ENCODE peak calls at places on chromosomes 3 and 15, in four cellular contexts. W is K562, Y is SK-N-SH, P is HepG2. F is an unnamed sample.
A peak's percentile ranks its signal among the peaks of the same experiment; 100 is the strongest.

GRCh38 chr3:6262035-6262434 is 598.9 kb upstream of the GRM7 start:
- DNase-seq in W (no peak), Y (no peak), P (no peak), F (no peak)

GRCh38 chr3:160747437-160747836 is 8.6 kb upstream of the PPM1L start:
- DNase-seq in W (no peak), Y (no peak), P (no peak), F (no peak)

GRCh38 chr15:55703873-55704285 is 39.1 kb downstream of the PRTG start:
- DNase-seq in W (no peak), Y (no peak), P (no peak), F (peak; percentile 5)

GRCh38 chr3:88807471-88808090 is 299.8 kb upstream of the EPHA3 start:
- DNase-seq in W (no peak), Y (no peak), P (no peak), F (no peak)

GRCh38 chr3:31364711-31365110 is 168.0 kb upstream of the STT3B start:
- DNase-seq in W (no peak), Y (no peak), P (no peak), F (no peak)

GRCh38 chr15:98943609-98944111 is 63.9 kb downstream of the PGPEP1L start:
- DNase-seq in W (no peak), Y (no peak), P (no peak), F (no peak)

GRCh38 chr3:118980832-118981231 is 53.8 kb downstream of the IGSF11 start:
- DNase-seq in W (no peak), Y (no peak), P (no peak), F (no peak)

GRCh38 chr3:84573962-84574361 is 384.8 kb upstream of the CADM2 start:
- DNase-seq in W (no peak), Y (no peak), P (no peak), F (no peak)

GRCh38 chr3:123104550-123104949 is 37.7 kb downstream of the PDIA5 start:
- DNase-seq in W (no peak), Y (peak; percentile 63), P (no peak), F (no peak)

GRCh38 chr3:161096771-161097367 is 8.3 kb downstream of the B3GALNT1 start:
- DNase-seq in W (no peak), Y (peak; percentile 23), P (peak; percentile 38), F (no peak)

GRCh38 chr15:32834156-32834555 is 116.4 kb downstream of the GREM1 start:
- DNase-seq in W (no peak), Y (no peak), P (no peak), F (peak; percentile 39)

GRCh38 chr15:53539878-53540277 is 219.6 kb downstream of the WDR72 start:
- DNase-seq in W (no peak), Y (no peak), P (no peak), F (no peak)

GRCh38 chr3:129256270-129256669 is 6.9 kb downstream of the COPG1 start:
- DNase-seq in W (no peak), Y (no peak), P (no peak), F (no peak)

GRCh38 chr3:108017587-108017986 is 73.2 kb downstream of the CD47 start:
- DNase-seq in W (no peak), Y (no peak), P (no peak), F (no peak)

GRCh38 chr15:64566629-64567427 is 106.5 kb downstream of the ZNF609 start:
- DNase-seq in W (peak; percentile 27), Y (no peak), P (no peak), F (no peak)

GRCh38 chr3:155382396-155383042 is 89.0 kb upstream of the STRIT1 start:
- DNase-seq in W (peak; percentile 72), Y (peak; percentile 69), P (peak; percentile 53), F (no peak)

GRCh38 chr15:66573719-66574641 is 8.2 kb upstream of the LCTL start:
- DNase-seq in W (no peak), Y (no peak), P (no peak), F (no peak)

GRCh38 chr3:125052671-125053303 is 3.0 kb downstream of the HEG1 start:
- DNase-seq in W (no peak), Y (no peak), P (peak; percentile 77), F (no peak)

GRCh38 chr3:188349963-188350332 is 196.0 kb downstream of the LPP start:
- DNase-seq in W (no peak), Y (no peak), P (no peak), F (no peak)

GRCh38 chr15:52139599-52140462 is 27.3 kb upstream of the BCL2L10 start:
- DNase-seq in W (peak; percentile 76), Y (peak; percentile 74), P (peak; percentile 60), F (peak; percentile 39)

GRCh38 chr3:28840976-28841376 is 439.9 kb upstream of the RBMS3 start:
- DNase-seq in W (no peak), Y (no peak), P (no peak), F (peak; percentile 40)

GRCh38 chr3:50126287-50127211 is 28.6 kb upstream of the SEMA3F start:
- DNase-seq in W (no peak), Y (peak; percentile 58), P (peak; percentile 28), F (no peak)

GRCh38 chr15:47756872-47757271 is 39.6 kb downstream of the SEMA6D start:
- DNase-seq in W (no peak), Y (no peak), P (no peak), F (no peak)

GRCh38 chr15:48946088-48946839 is 17.5 kb downstream of the SHC4 start:
- DNase-seq in W (peak; percentile 39), Y (no peak), P (no peak), F (no peak)

DNA sequence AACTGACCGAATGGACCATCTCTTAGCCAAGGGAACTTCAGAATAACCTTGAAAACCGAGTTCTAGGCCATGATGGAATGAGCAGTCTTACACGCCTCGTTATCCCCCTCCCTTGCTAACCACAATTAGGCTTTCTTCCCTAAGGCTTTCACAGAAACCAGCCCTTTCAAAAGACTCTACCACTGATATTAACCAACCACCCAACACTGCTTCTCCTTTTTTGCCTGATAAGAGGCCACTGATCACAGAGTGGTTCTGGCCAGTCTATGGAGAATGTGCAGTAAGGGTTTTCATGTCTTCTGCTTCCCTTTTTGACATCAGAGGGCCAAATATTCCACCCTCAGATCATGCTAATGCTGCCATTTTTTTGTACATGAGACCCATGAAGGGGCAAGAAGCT is 59.3 kb downstream of the MCF2L2 start:
- DNase-seq in W (peak; percentile 36), Y (no peak), P (no peak), F (no peak)
- TF ChIP-seq SIN3A in W (no peak), Y (no peak), P (no peak), F (no peak)

DNA sequence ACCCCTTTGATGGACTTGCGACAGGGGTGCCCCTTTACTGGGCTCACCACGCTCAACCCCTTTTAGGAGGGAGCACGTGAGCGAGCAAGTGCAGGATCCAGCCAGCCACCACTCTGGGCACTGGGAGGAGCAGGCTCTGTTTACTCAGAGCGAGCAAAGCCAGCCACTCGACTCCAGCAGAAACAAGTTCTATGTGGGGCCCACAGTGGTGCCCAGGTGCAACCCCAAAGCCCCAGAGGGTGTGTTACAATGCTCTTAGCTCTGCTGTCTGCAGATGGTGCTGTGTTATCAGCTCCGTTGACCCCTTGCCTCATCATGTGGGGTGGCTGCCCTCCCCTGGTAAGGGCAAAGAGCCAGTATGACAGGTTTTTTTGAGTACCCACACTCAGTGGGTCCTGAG is 120.3 kb upstream of the SUCLG2 start:
- DNase-seq in W (no peak), Y (no peak), P (no peak), F (no peak)
- TF ChIP-seq NFIC in W (no peak), Y (no peak), P (no peak), F (no peak)

GRCh38 chr15:73727330-73728018 is 25.7 kb downstream of the INSYN1 start:
- DNase-seq in W (no peak), Y (no peak), P (no peak), F (no peak)
- TF ChIP-seq SIN3A in W (no peak), Y (no peak), P (no peak), F (no peak)

DNA sequence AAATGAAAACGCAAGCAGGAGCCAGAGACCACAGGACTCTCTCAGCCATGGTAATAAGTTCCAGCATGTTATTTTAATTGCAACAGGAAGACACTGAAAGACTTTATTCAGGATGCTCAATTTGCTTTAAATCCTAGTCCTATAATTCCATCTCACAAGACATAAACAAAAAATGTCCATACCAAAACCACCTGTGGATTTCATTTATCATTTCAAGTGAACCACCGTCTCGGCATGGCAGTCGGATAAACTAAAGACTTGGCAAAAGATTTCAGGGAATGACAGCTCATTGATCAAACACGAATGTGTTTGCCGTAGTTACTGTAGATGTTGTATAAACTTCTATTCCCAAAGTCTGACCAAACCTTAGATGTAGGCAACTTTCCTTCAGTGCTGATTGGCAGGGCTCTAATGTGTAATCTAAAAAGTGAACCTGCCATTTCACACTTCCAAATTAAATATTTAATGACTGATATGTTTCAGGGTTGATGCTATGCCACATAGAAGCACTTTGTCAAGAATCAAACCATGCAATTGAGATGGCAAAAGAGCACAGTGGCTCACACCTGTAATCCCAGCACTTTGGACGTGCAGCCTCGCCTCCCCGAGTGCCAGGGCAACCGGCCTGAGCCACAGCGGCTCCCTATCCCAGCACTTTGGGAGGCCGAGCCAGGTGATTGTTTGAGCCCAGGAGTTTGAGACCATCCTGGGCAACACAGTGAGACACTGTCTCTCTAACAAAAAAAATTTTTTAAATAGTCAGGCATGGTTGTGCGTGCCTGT is 331.7 kb downstream of the MAGI1 start:
- DNase-seq in W (no peak), Y (no peak), P (no peak), F (no peak)
- TF ChIP-seq NFIC in W (no peak), Y (no peak), P (no peak), F (no peak)

DNA sequence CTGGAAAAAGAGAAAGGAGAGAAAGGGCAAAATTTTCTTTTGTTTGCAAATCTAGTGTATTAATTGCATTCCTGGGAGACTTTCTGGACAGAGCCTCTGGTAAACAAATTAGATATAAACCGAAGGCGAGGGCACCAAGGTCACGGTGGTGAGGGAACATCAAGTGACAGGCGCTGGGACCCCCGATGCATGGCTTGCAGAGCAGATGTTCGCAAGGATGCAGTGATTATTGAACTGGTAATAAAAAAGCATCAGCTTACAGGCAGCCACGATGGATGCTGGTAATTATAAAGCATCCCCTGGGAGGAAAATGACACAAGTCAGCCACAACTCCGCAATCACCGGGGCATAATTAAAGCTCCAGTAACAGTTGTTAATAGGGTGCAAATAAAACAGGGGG is 231.1 kb upstream of the DPH6 start:
- DNase-seq in W (no peak), Y (no peak), P (no peak), F (no peak)
- TF ChIP-seq SIN3A in W (no peak), Y (no peak), P (no peak), F (no peak)

GRCh38 chr3:105274958-105275357 is 91.8 kb upstream of the ALCAM start:
- DNase-seq in W (no peak), Y (no peak), P (no peak), F (no peak)

GRCh38 chr3:105278688-105279087 is 88.0 kb upstream of the ALCAM start:
- DNase-seq in W (no peak), Y (no peak), P (no peak), F (no peak)

GRCh38 chr3:105274536-105274935 is 92.2 kb upstream of the ALCAM start:
- DNase-seq in W (no peak), Y (no peak), P (no peak), F (no peak)

GRCh38 chr3:105281989-105282388 is 84.7 kb upstream of the ALCAM start:
- DNase-seq in W (no peak), Y (no peak), P (no peak), F (no peak)

GRCh38 chr3:105277656-105278055 is 89.1 kb upstream of the ALCAM start:
- DNase-seq in W (no peak), Y (no peak), P (no peak), F (no peak)
- TF ChIP-seq NFIC in W (no peak), Y (no peak), P (no peak), F (no peak)

GRCh38 chr3:72376917-72377710 is 471.1 kb downstream of the SHQ1 start:
- DNase-seq in W (no peak), Y (no peak), P (no peak), F (no peak)
- TF ChIP-seq SIN3A in W (no peak), Y (no peak), P (no peak), F (no peak)

GRCh38 chr3:158260392-158260791 is 150.5 kb downstream of the RSRC1 start:
- DNase-seq in W (no peak), Y (no peak), P (no peak), F (no peak)
- TF ChIP-seq NFIC in W (peak; percentile 67), Y (no peak), P (no peak), F (no peak)